ENCODE peak calls at places on chromosomes 3 and 15, in ten cellular contexts. One of them, this sample, is unnamed.

GRCh38 chr3:121786485-121786884 is 36.9 kb upstream of the GOLGB1 start:
- DNase-seq in tibial nerve: no peak
- DNase-seq in stomach: no peak
- DNase-seq in esophagus muscularis mucosa: no peak
- DNase-seq in ovary: no peak
- DNase-seq in A549: no peak
- DNase-seq in GM12878: no peak
- DNase-seq in sigmoid colon: no peak
- DNase-seq in transverse colon: no peak
- DNase-seq in upper lobe of left lung: no peak
- DNase-seq in this sample: no peak

GRCh38 chr3:33201195-33201594 is 17.4 kb downstream of the SUSD5 start:
- DNase-seq in tibial nerve: no peak
- DNase-seq in stomach: no peak
- DNase-seq in esophagus muscularis mucosa: no peak
- DNase-seq in ovary: no peak
- DNase-seq in A549: no peak
- DNase-seq in GM12878: no peak
- DNase-seq in sigmoid colon: no peak
- DNase-seq in transverse colon: no peak
- DNase-seq in upper lobe of left lung: no peak
- DNase-seq in this sample: no peak

GRCh38 chr15:73341886-73342600 is 26.7 kb downstream of the HCN4 start:
- DNase-seq in tibial nerve: no peak
- DNase-seq in stomach: no peak
- DNase-seq in esophagus muscularis mucosa: no peak
- DNase-seq in ovary: no peak
- DNase-seq in A549: no peak
- DNase-seq in GM12878: no peak
- DNase-seq in sigmoid colon: no peak
- DNase-seq in transverse colon: no peak
- DNase-seq in upper lobe of left lung: peak; percentile 51
- DNase-seq in this sample: no peak

GRCh38 chr3:151976211-151977050 is 103.0 kb downstream of the SUCNR1 start:
- DNase-seq in tibial nerve: no peak
- DNase-seq in stomach: no peak
- DNase-seq in esophagus muscularis mucosa: no peak
- DNase-seq in ovary: no peak
- DNase-seq in A549: peak; percentile 82
- DNase-seq in GM12878: no peak
- DNase-seq in sigmoid colon: no peak
- DNase-seq in transverse colon: no peak
- DNase-seq in upper lobe of left lung: no peak
- DNase-seq in this sample: no peak

GRCh38 chr3:133988631-133989161 is 41.0 kb downstream of the SLCO2A1 start:
- DNase-seq in tibial nerve: no peak
- DNase-seq in stomach: no peak
- DNase-seq in esophagus muscularis mucosa: no peak
- DNase-seq in ovary: no peak
- DNase-seq in A549: no peak
- DNase-seq in GM12878: no peak
- DNase-seq in sigmoid colon: peak; percentile 17
- DNase-seq in transverse colon: no peak
- DNase-seq in upper lobe of left lung: no peak
- DNase-seq in this sample: no peak

GRCh38 chr3:59290358-59290757 is 240.5 kb upstream of the CFAP20DC start:
- DNase-seq in tibial nerve: no peak
- DNase-seq in stomach: no peak
- DNase-seq in esophagus muscularis mucosa: no peak
- DNase-seq in ovary: no peak
- DNase-seq in A549: no peak
- DNase-seq in GM12878: no peak
- DNase-seq in sigmoid colon: no peak
- DNase-seq in transverse colon: no peak
- DNase-seq in upper lobe of left lung: no peak
- DNase-seq in this sample: no peak

GRCh38 chr3:32414527-32415202 is 23.0 kb downstream of the CMTM7 start:
- DNase-seq in tibial nerve: no peak
- DNase-seq in stomach: peak; percentile 39
- DNase-seq in esophagus muscularis mucosa: no peak
- DNase-seq in ovary: no peak
- DNase-seq in A549: no peak
- DNase-seq in GM12878: no peak
- DNase-seq in sigmoid colon: no peak
- DNase-seq in transverse colon: peak; percentile 46
- DNase-seq in upper lobe of left lung: no peak
- DNase-seq in this sample: peak; percentile 47

GRCh38 chr3:10366681-10367101 is 45.8 kb upstream of the SEC13 start:
- DNase-seq in tibial nerve: no peak
- DNase-seq in stomach: no peak
- DNase-seq in esophagus muscularis mucosa: no peak
- DNase-seq in ovary: no peak
- DNase-seq in A549: peak; percentile 67
- DNase-seq in GM12878: no peak
- DNase-seq in sigmoid colon: no peak
- DNase-seq in transverse colon: no peak
- DNase-seq in upper lobe of left lung: no peak
- DNase-seq in this sample: no peak

GRCh38 chr15:72774696-72775383 is 8.7 kb downstream of the ADPGK start:
- DNase-seq in tibial nerve: no peak
- DNase-seq in stomach: no peak
- DNase-seq in esophagus muscularis mucosa: no peak
- DNase-seq in ovary: no peak
- DNase-seq in A549: no peak
- DNase-seq in GM12878: no peak
- DNase-seq in sigmoid colon: no peak
- DNase-seq in transverse colon: no peak
- DNase-seq in upper lobe of left lung: no peak
- DNase-seq in this sample: no peak

GRCh38 chr3:9955067-9955502 is 2.9 kb upstream of the PRRT3 start:
- DNase-seq in tibial nerve: no peak
- DNase-seq in stomach: peak; percentile 45
- DNase-seq in esophagus muscularis mucosa: no peak
- DNase-seq in ovary: no peak
- DNase-seq in A549: no peak
- DNase-seq in GM12878: no peak
- DNase-seq in sigmoid colon: no peak
- DNase-seq in transverse colon: no peak
- DNase-seq in upper lobe of left lung: no peak
- DNase-seq in this sample: no peak

GRCh38 chr3:155064920-155065319 is 15.2 kb upstream of the MME start:
- DNase-seq in tibial nerve: no peak
- DNase-seq in stomach: no peak
- DNase-seq in esophagus muscularis mucosa: no peak
- DNase-seq in ovary: no peak
- DNase-seq in A549: no peak
- DNase-seq in GM12878: no peak
- DNase-seq in sigmoid colon: no peak
- DNase-seq in transverse colon: no peak
- DNase-seq in upper lobe of left lung: no peak
- DNase-seq in this sample: no peak

DNA sequence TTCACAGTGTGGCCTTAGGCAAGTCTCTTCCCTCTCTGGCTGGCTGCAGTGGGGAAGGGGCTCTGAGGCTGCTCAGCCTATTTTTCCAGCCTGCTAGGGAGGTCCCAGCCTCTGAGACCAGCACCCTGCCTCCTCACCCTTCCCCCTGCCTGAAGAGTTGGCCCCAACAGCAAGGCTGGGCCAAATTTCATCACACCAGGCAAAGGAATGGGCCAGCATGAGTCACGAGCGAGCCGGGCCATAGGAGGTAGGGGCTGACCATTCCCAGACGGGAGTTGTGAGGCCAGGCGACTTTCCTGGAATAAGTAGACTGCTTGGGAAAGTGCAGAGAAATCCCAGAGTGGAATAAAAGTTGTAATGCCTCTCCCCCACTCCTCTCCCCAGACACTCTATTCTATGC is 5.7 kb upstream of the FBLN2 start:
- DNase-seq in tibial nerve: peak; percentile 61
- DNase-seq in stomach: no peak
- DNase-seq in esophagus muscularis mucosa: no peak
- DNase-seq in ovary: no peak
- DNase-seq in A549: peak; percentile 69
- DNase-seq in GM12878: no peak
- DNase-seq in sigmoid colon: peak; percentile 90
- DNase-seq in transverse colon: peak; percentile 36
- DNase-seq in upper lobe of left lung: no peak
- DNase-seq in this sample: peak; percentile 91
- TF ChIP-seq EP300 in tibial nerve: peak; percentile 89
- TF ChIP-seq EP300 in stomach: no peak
- TF ChIP-seq EP300 in esophagus muscularis mucosa: no peak
- TF ChIP-seq EP300 in ovary: peak; percentile 39
- TF ChIP-seq EP300 in A549: no peak
- TF ChIP-seq EP300 in GM12878: no peak
- TF ChIP-seq EP300 in sigmoid colon: no peak
- TF ChIP-seq EP300 in transverse colon: no peak
- TF ChIP-seq EP300 in upper lobe of left lung: no peak
- TF ChIP-seq EP300 in this sample: no peak

GRCh38 chr3:196055683-196056270 is 26.1 kb downstream of the TFRC start:
- DNase-seq in tibial nerve: no peak
- DNase-seq in stomach: no peak
- DNase-seq in esophagus muscularis mucosa: no peak
- DNase-seq in ovary: no peak
- DNase-seq in A549: peak; percentile 8
- DNase-seq in GM12878: no peak
- DNase-seq in sigmoid colon: no peak
- DNase-seq in transverse colon: no peak
- DNase-seq in upper lobe of left lung: no peak
- DNase-seq in this sample: no peak
- TF ChIP-seq POLR2A in tibial nerve: no peak
- TF ChIP-seq POLR2A in stomach: no peak
- TF ChIP-seq POLR2A in esophagus muscularis mucosa: no peak
- TF ChIP-seq POLR2A in ovary: no peak
- TF ChIP-seq POLR2A in A549: no peak
- TF ChIP-seq POLR2A in GM12878: no peak
- TF ChIP-seq POLR2A in sigmoid colon: no peak
- TF ChIP-seq POLR2A in transverse colon: no peak
- TF ChIP-seq POLR2A in upper lobe of left lung: no peak
- TF ChIP-seq POLR2A in this sample: no peak

GRCh38 chr3:70501596-70501995 is 189.2 kb upstream of the MDFIC2 start:
- DNase-seq in tibial nerve: no peak
- DNase-seq in stomach: no peak
- DNase-seq in esophagus muscularis mucosa: no peak
- DNase-seq in ovary: no peak
- DNase-seq in A549: no peak
- DNase-seq in GM12878: no peak
- DNase-seq in sigmoid colon: no peak
- DNase-seq in transverse colon: no peak
- DNase-seq in upper lobe of left lung: no peak
- DNase-seq in this sample: no peak

DNA sequence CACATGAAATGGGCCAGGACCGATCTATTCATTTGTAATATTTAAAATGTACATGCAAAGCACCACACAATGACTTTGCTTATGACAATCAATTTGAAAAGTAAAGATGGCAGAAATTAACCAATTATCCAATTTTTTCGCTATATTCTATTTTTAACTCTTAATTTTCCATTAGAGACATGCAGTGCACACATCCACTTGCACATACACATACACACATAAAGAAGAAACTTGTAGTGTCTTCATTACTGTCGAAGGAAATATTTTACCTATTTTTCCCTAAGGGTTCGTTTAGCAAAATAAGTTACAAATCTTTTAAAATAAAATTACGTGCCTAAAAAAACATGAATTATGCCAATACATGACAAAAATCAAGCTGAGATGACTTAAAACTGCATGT is 194.3 kb upstream of the MDFIC2 start:
- DNase-seq in tibial nerve: no peak
- DNase-seq in stomach: no peak
- DNase-seq in esophagus muscularis mucosa: no peak
- DNase-seq in ovary: no peak
- DNase-seq in A549: no peak
- DNase-seq in GM12878: no peak
- DNase-seq in sigmoid colon: no peak
- DNase-seq in transverse colon: no peak
- DNase-seq in upper lobe of left lung: no peak
- DNase-seq in this sample: no peak
- H3K4me1 ChIP-seq in tibial nerve: no peaks in the 10 kb centered on the region
- H3K4me1 ChIP-seq in stomach: peaks cover 9% of the 10 kb centered on the region
- H3K4me1 ChIP-seq in esophagus muscularis mucosa: peaks cover 14% of the 10 kb centered on the region
- H3K4me1 ChIP-seq in ovary: no peaks in the 10 kb centered on the region
- H3K4me1 ChIP-seq in A549: no peaks in the 10 kb centered on the region
- H3K4me1 ChIP-seq in GM12878: no peaks in the 10 kb centered on the region
- H3K4me1 ChIP-seq in sigmoid colon: no peaks in the 10 kb centered on the region
- H3K4me1 ChIP-seq in transverse colon: no peaks in the 10 kb centered on the region
- H3K4me1 ChIP-seq in upper lobe of left lung: no peaks in the 10 kb centered on the region
- H3K4me1 ChIP-seq in this sample: no peaks in the 10 kb centered on the region

GRCh38 chr3:162138509-162138908 is 641.9 kb downstream of the OTOL1 start:
- DNase-seq in tibial nerve: no peak
- DNase-seq in stomach: no peak
- DNase-seq in esophagus muscularis mucosa: no peak
- DNase-seq in ovary: no peak
- DNase-seq in A549: no peak
- DNase-seq in GM12878: no peak
- DNase-seq in sigmoid colon: no peak
- DNase-seq in transverse colon: no peak
- DNase-seq in upper lobe of left lung: no peak
- DNase-seq in this sample: no peak

GRCh38 chr3:162143181-162143580 is 646.6 kb downstream of the OTOL1 start:
- DNase-seq in tibial nerve: no peak
- DNase-seq in stomach: no peak
- DNase-seq in esophagus muscularis mucosa: no peak
- DNase-seq in ovary: no peak
- DNase-seq in A549: no peak
- DNase-seq in GM12878: no peak
- DNase-seq in sigmoid colon: no peak
- DNase-seq in transverse colon: no peak
- DNase-seq in upper lobe of left lung: no peak
- DNase-seq in this sample: no peak

GRCh38 chr3:162142511-162142910 is 645.9 kb downstream of the OTOL1 start:
- DNase-seq in tibial nerve: no peak
- DNase-seq in stomach: no peak
- DNase-seq in esophagus muscularis mucosa: no peak
- DNase-seq in ovary: no peak
- DNase-seq in A549: no peak
- DNase-seq in GM12878: no peak
- DNase-seq in sigmoid colon: no peak
- DNase-seq in transverse colon: no peak
- DNase-seq in upper lobe of left lung: no peak
- DNase-seq in this sample: no peak

GRCh38 chr3:162141232-162141631 is 644.6 kb downstream of the OTOL1 start:
- DNase-seq in tibial nerve: no peak
- DNase-seq in stomach: no peak
- DNase-seq in esophagus muscularis mucosa: no peak
- DNase-seq in ovary: no peak
- DNase-seq in A549: no peak
- DNase-seq in GM12878: no peak
- DNase-seq in sigmoid colon: no peak
- DNase-seq in transverse colon: no peak
- DNase-seq in upper lobe of left lung: no peak
- DNase-seq in this sample: no peak

DNA sequence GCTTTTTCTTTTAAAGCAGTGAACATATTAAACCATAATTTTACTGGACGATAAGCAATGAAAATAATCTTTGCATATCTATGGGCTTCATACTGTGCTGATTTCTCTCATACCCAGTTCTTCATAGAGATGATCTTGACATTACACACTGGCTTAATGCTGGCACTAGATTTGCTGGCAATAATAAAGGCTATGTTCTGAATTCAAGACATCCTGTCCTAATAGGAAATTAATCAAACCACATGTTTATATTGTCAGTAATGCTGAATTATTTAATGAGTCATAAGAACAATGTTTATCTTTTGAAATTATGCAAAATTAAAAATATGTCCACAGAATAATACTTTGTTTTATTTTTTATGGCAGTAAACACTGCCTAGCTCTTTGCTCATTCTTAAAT is 643.2 kb downstream of the OTOL1 start:
- DNase-seq in tibial nerve: no peak
- DNase-seq in stomach: no peak
- DNase-seq in esophagus muscularis mucosa: no peak
- DNase-seq in ovary: no peak
- DNase-seq in A549: no peak
- DNase-seq in GM12878: no peak
- DNase-seq in sigmoid colon: no peak
- DNase-seq in transverse colon: no peak
- DNase-seq in upper lobe of left lung: no peak
- DNase-seq in this sample: no peak
- TF ChIP-seq EP300 in tibial nerve: no peak
- TF ChIP-seq EP300 in stomach: no peak
- TF ChIP-seq EP300 in esophagus muscularis mucosa: no peak
- TF ChIP-seq EP300 in ovary: no peak
- TF ChIP-seq EP300 in A549: no peak
- TF ChIP-seq EP300 in GM12878: no peak
- TF ChIP-seq EP300 in sigmoid colon: no peak
- TF ChIP-seq EP300 in transverse colon: no peak
- TF ChIP-seq EP300 in upper lobe of left lung: no peak
- TF ChIP-seq EP300 in this sample: no peak